ENCODE peak calls at places on chromosomes 1 and 21, in five cellular contexts. One of them, this sample, is unnamed.

GRCh38 chr1:230171337-230172015 is 104.4 kb downstream of the GALNT2 start:
- DNase-seq in T-helper 17 cell: no peak
- DNase-seq in ascending aorta: no peak
- DNase-seq in left ventricle myocardium superior: no peak
- DNase-seq in prostate gland: no peak
- DNase-seq in this sample: no peak

GRCh38 chr1:8858112-8858668 is 20.3 kb downstream of the ENO1 start:
- DNase-seq in ascending aorta: no peak
- DNase-seq in prostate gland: no peak
- DNase-seq in T-helper 17 cell: no peak
- DNase-seq in left ventricle myocardium superior: no peak
- DNase-seq in this sample: no peak

GRCh38 chr1:20729155-20729931 is 3.2 kb downstream of the SH2D5 start:
- DNase-seq in T-helper 17 cell: no peak
- DNase-seq in prostate gland: no peak
- DNase-seq in left ventricle myocardium superior: peak
- DNase-seq in ascending aorta: no peak
- DNase-seq in this sample: peak

GRCh38 chr1:44696789-44697188 is 22.3 kb downstream of the ARMH1 start:
- DNase-seq in ascending aorta: no peak
- DNase-seq in left ventricle myocardium superior: no peak
- DNase-seq in T-helper 17 cell: no peak
- DNase-seq in prostate gland: no peak
- DNase-seq in this sample: peak

GRCh38 chr1:58575831-58576726 is 973 bp downstream of the TACSTD2 start:
- DNase-seq in prostate gland: peak
- DNase-seq in left ventricle myocardium superior: no peak
- DNase-seq in T-helper 17 cell: no peak
- DNase-seq in ascending aorta: no peak
- DNase-seq in this sample: peak

GRCh38 chr1:211729238-211729637 is 53.8 kb upstream of the NEK2 start:
- DNase-seq in T-helper 17 cell: no peak
- DNase-seq in ascending aorta: no peak
- DNase-seq in prostate gland: no peak
- DNase-seq in left ventricle myocardium superior: no peak
- DNase-seq in this sample: no peak

GRCh38 chr1:39154553-39155361 is 49.7 kb upstream of the MACF1 start:
- DNase-seq in ascending aorta: no peak
- DNase-seq in T-helper 17 cell: no peak
- DNase-seq in prostate gland: peak
- DNase-seq in left ventricle myocardium superior: no peak
- DNase-seq in this sample: peak

GRCh38 chr21:41928621-41929220 is 25.1 kb downstream of the C2CD2 start:
- DNase-seq in left ventricle myocardium superior: no peak
- DNase-seq in ascending aorta: no peak
- DNase-seq in T-helper 17 cell: no peak
- DNase-seq in prostate gland: no peak
- DNase-seq in this sample: no peak

GRCh38 chr1:109543988-109544735 is 4.3 kb upstream of the GNAI3 start:
- DNase-seq in ascending aorta: no peak
- DNase-seq in prostate gland: no peak
- DNase-seq in left ventricle myocardium superior: no peak
- DNase-seq in T-helper 17 cell: no peak
- DNase-seq in this sample: no peak

GRCh38 chr1:86137458-86137857 is 19.1 kb downstream of the COL24A1 start:
- DNase-seq in ascending aorta: no peak
- DNase-seq in prostate gland: no peak
- DNase-seq in T-helper 17 cell: no peak
- DNase-seq in left ventricle myocardium superior: no peak
- DNase-seq in this sample: no peak

GRCh38 chr1:223515416-223515815 is 122.2 kb downstream of the CCDC185 start:
- DNase-seq in left ventricle myocardium superior: no peak
- DNase-seq in prostate gland: no peak
- DNase-seq in ascending aorta: no peak
- DNase-seq in T-helper 17 cell: no peak
- DNase-seq in this sample: no peak

GRCh38 chr21:14923468-14923867 is 141.3 kb downstream of the NRIP1 start:
- DNase-seq in T-helper 17 cell: no peak
- DNase-seq in left ventricle myocardium superior: no peak
- DNase-seq in prostate gland: no peak
- DNase-seq in ascending aorta: no peak
- DNase-seq in this sample: no peak

GRCh38 chr1:90786709-90787108 is 69.6 kb upstream of the BARHL2 start:
- DNase-seq in T-helper 17 cell: no peak
- DNase-seq in ascending aorta: no peak
- DNase-seq in prostate gland: no peak
- DNase-seq in left ventricle myocardium superior: no peak
- DNase-seq in this sample: no peak

GRCh38 chr1:167186198-167186750 is 34.4 kb upstream of the POU2F1 start:
- DNase-seq in prostate gland: no peak
- DNase-seq in T-helper 17 cell: no peak
- DNase-seq in left ventricle myocardium superior: no peak
- DNase-seq in ascending aorta: no peak
- DNase-seq in this sample: no peak

GRCh38 chr1:157132602-157133167 is 5.5 kb downstream of the ETV3 start:
- DNase-seq in prostate gland: peak
- DNase-seq in left ventricle myocardium superior: no peak
- DNase-seq in T-helper 17 cell: no peak
- DNase-seq in ascending aorta: no peak
- DNase-seq in this sample: no peak

GRCh38 chr1:228362141-228362883 is 44.3 kb downstream of the TRIM11 start:
- DNase-seq in T-helper 17 cell: no peak
- DNase-seq in left ventricle myocardium superior: peak
- DNase-seq in prostate gland: no peak
- DNase-seq in ascending aorta: no peak
- DNase-seq in this sample: no peak

GRCh38 chr1:193730017-193730416 is 543.6 kb upstream of the B3GALT2 start:
- DNase-seq in ascending aorta: no peak
- DNase-seq in prostate gland: no peak
- DNase-seq in left ventricle myocardium superior: no peak
- DNase-seq in T-helper 17 cell: no peak
- DNase-seq in this sample: no peak

GRCh38 chr1:162660598-162660997 is 28.3 kb downstream of the DDR2 start:
- DNase-seq in prostate gland: peak
- DNase-seq in ascending aorta: no peak
- DNase-seq in left ventricle myocardium superior: no peak
- DNase-seq in T-helper 17 cell: no peak
- DNase-seq in this sample: no peak

GRCh38 chr1:228228601-228229074 is 20.8 kb downstream of the OBSCN start:
- DNase-seq in left ventricle myocardium superior: no peak
- DNase-seq in T-helper 17 cell: no peak
- DNase-seq in prostate gland: no peak
- DNase-seq in ascending aorta: no peak
- DNase-seq in this sample: no peak

GRCh38 chr21:42174173-42174572 is 44.8 kb upstream of the ABCG1 start:
- DNase-seq in ascending aorta: no peak
- DNase-seq in prostate gland: no peak
- DNase-seq in left ventricle myocardium superior: no peak
- DNase-seq in T-helper 17 cell: no peak
- DNase-seq in this sample: no peak

GRCh38 chr21:42218836-42219605 is at the start of gene ABCG1:
- DNase-seq in left ventricle myocardium superior: peak
- DNase-seq in T-helper 17 cell: peak
- DNase-seq in prostate gland: peak
- DNase-seq in ascending aorta: no peak
- DNase-seq in this sample: peak

GRCh38 chr21:39676054-39676771 is 63.5 kb downstream of the B3GALT5 start:
- DNase-seq in left ventricle myocardium superior: peak
- DNase-seq in ascending aorta: no peak
- DNase-seq in T-helper 17 cell: no peak
- DNase-seq in prostate gland: peak
- DNase-seq in this sample: no peak

GRCh38 chr1:154442006-154442740 is 37.0 kb downstream of the IL6R start:
- DNase-seq in prostate gland: no peak
- DNase-seq in ascending aorta: no peak
- DNase-seq in left ventricle myocardium superior: no peak
- DNase-seq in T-helper 17 cell: no peak
- DNase-seq in this sample: no peak

GRCh38 chr1:179082308-179083030 is 599 bp downstream of the TOR3A start:
- DNase-seq in prostate gland: no peak
- DNase-seq in left ventricle myocardium superior: no peak
- DNase-seq in T-helper 17 cell: peak
- DNase-seq in ascending aorta: no peak
- DNase-seq in this sample: peak